ENCODE peak calls at places on chromosomes 5 and 9, in eight cellular contexts. T, D, X, F, P, Z, W and V are unnamed samples.
A peak's percentile ranks its signal among the peaks of the same experiment; 100 is the strongest.

GRCh38 chr5:55865831-55866230 is 14.7 kb downstream of the IL31RA start:
- DNase-seq in F (peak; percentile 5), X (no peak), D (peak; percentile 48), P (no peak), W (peak; percentile 11), T (no peak), Z (peak; percentile 10), V (no peak)

GRCh38 chr5:180439911-180440769 is 54.0 kb upstream of the CNOT6 start:
- DNase-seq in Z (peak; percentile 51), X (no peak), D (no peak), P (no peak), F (peak; percentile 80), W (no peak), T (no peak), V (no peak)

GRCh38 chr9:34463098-34463900 is 4.7 kb downstream of the DNAI1 start:
- DNase-seq in Z (no peak), X (peak; percentile 37), D (peak; percentile 93), F (no peak), W (no peak), P (peak; percentile 83), T (no peak), V (no peak)

GRCh38 chr9:105142406-105143092 is 101.9 kb upstream of the SLC44A1 start:
- DNase-seq in T (no peak), Z (no peak), F (no peak), W (no peak), D (peak; percentile 81), X (no peak), P (no peak), V (no peak)

GRCh38 chr9:124708633-124709032 is 62.5 kb downstream of the NR6A1 start:
- DNase-seq in D (peak; percentile 64), X (no peak), Z (peak; percentile 23), T (no peak), W (peak; percentile 20), P (peak; percentile 83), F (no peak), V (no peak)

GRCh38 chr9:91786132-91786896 is 163.7 kb downstream of the ROR2 start:
- DNase-seq in D (no peak), F (no peak), X (no peak), W (no peak), Z (no peak), T (no peak), P (no peak), V (no peak)

GRCh38 chr5:14258840-14259239 is 115.7 kb downstream of the TRIO start:
- DNase-seq in P (no peak), D (no peak), W (no peak), F (peak; percentile 89), X (no peak), T (no peak), Z (peak; percentile 72), V (no peak)

GRCh38 chr9:36576866-36577265 is 4.2 kb downstream of the MELK start:
- DNase-seq in Z (no peak), P (no peak), X (no peak), D (peak; percentile 33), T (no peak), W (no peak), F (no peak), V (no peak)

GRCh38 chr9:104269374-104269773 is 175.3 kb downstream of the SMC2 start:
- DNase-seq in F (no peak), Z (no peak), X (no peak), W (no peak), P (no peak), D (no peak), T (no peak), V (no peak)

GRCh38 chr9:95363051-95363841 is 45.7 kb upstream of the FANCC start:
- DNase-seq in F (peak; percentile 17), D (no peak), Z (no peak), X (no peak), W (peak; percentile 28), P (no peak), T (no peak), V (no peak)

GRCh38 chr5:172133359-172134029 is 54.5 kb downstream of the STK10 start:
- DNase-seq in F (no peak), X (no peak), D (peak; percentile 99), T (no peak), Z (no peak), W (no peak), P (peak; percentile 43), V (no peak)

GRCh38 chr5:107809201-107810034 is 138.7 kb upstream of the EFNA5 start:
- DNase-seq in X (no peak), T (no peak), F (peak; percentile 26), P (no peak), Z (peak; percentile 50), W (no peak), D (peak; percentile 46), V (no peak)

GRCh38 chr5:83718195-83718825 is 2.3 kb downstream of the HAPLN1 start:
- DNase-seq in Z (peak; percentile 82), T (peak; percentile 66), P (peak; percentile 72), X (peak; percentile 59), W (peak; percentile 85), D (peak; percentile 83), F (peak; percentile 90), V (peak; percentile 69)

GRCh38 chr5:122292357-122292756 is 19.7 kb upstream of the SNCAIP start:
- DNase-seq in W (no peak), T (no peak), Z (no peak), D (no peak), X (no peak), P (no peak), F (no peak), V (no peak)

GRCh38 chr9:118786877-118787276 is 582.4 kb downstream of the BRINP1 start:
- DNase-seq in X (no peak), D (no peak), T (no peak), F (no peak), W (no peak), Z (no peak), P (no peak), V (no peak)

GRCh38 chr5:133245191-133246052 is 193.6 kb downstream of the HSPA4 start:
- DNase-seq in W (peak; percentile 44), X (peak; percentile 93), F (no peak), Z (no peak), T (no peak), D (peak; percentile 93), P (peak; percentile 94), V (no peak)

GRCh38 chr9:131666779-131667178 is 73.1 kb downstream of the RAPGEF1 start:
- DNase-seq in W (no peak), Z (no peak), T (no peak), D (no peak), F (no peak), X (no peak), P (no peak), V (no peak)

GRCh38 chr5:23208959-23209431 is 298.4 kb upstream of the PRDM9 start:
- DNase-seq in F (peak; percentile 93), T (peak; percentile 42), X (no peak), D (peak; percentile 54), Z (peak; percentile 86), W (peak; percentile 86), P (peak; percentile 91), V (peak; percentile 74)

GRCh38 chr9:34591911-34592866 is 2.7 kb upstream of the CNTFR start:
- DNase-seq in F (no peak), X (no peak), W (no peak), P (no peak), Z (no peak), T (no peak), D (no peak), V (no peak)

GRCh38 chr5:6154216-6154615 is 224.1 kb downstream of the MED10 start:
- DNase-seq in P (no peak), T (no peak), W (no peak), D (no peak), X (no peak), F (no peak), Z (no peak), V (no peak)

GRCh38 chr5:140051950-140052349 is 8.9 kb upstream of the NRG2 start:
- DNase-seq in T (no peak), F (no peak), W (no peak), Z (no peak), D (no peak), P (no peak), X (no peak), V (no peak)

GRCh38 chr9:113709721-113710120 is 166.4 kb upstream of the ZNF618 start:
- DNase-seq in Z (no peak), F (no peak), W (no peak), X (no peak), D (no peak), P (no peak), T (no peak), V (no peak)

GRCh38 chr9:113711251-113711650 is 164.9 kb upstream of the ZNF618 start:
- DNase-seq in X (no peak), Z (no peak), P (no peak), T (no peak), D (no peak), W (no peak), F (no peak), V (no peak)

GRCh38 chr9:113712053-113712452 is 164.1 kb upstream of the ZNF618 start:
- DNase-seq in P (peak; percentile 33), W (peak; percentile 35), F (no peak), T (no peak), D (peak; percentile 18), X (no peak), Z (no peak), V (no peak)

GRCh38 chr9:113707953-113708695 is 168.0 kb upstream of the ZNF618 start:
- DNase-seq in T (no peak), Z (no peak), F (no peak), W (no peak), D (no peak), X (no peak), P (peak; percentile 2), V (no peak)

GRCh38 chr9:113708821-113709713 is 167.0 kb upstream of the ZNF618 start:
- DNase-seq in F (peak; percentile 52), P (no peak), X (no peak), T (no peak), D (no peak), W (no peak), Z (no peak), V (no peak)
- TF ChIP-seq EZH2phosphoT487 in F (no peak), P (no peak), X (no peak), T (no peak), D (no peak), W (no peak), Z (no peak), V (no peak)

DNA sequence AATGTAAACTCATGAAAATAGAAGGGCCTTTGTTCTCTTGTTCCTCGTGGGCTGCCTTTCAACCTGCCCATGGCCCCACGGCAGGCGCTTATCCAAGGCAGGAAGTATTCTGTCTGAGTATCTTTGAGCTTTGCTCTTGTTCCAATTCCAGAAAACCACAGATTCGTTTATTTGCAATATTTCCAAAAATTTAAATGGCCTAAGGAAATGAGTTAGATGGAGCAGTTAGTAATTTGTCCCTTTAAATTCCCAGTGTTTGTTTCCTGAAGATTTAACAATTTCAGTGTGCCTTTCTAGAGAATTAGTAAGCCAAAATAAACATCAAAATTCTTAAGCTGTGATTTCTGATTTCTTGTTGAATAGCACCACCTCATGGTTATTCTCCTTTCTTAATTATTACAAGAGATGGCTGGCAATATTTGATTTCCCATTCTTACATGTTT is 299.4 kb upstream of the RASA1 start:
- DNase-seq in T (peak; percentile 13), X (peak; percentile 54), P (peak; percentile 94), D (peak; percentile 71), W (peak; percentile 51), Z (peak; percentile 17), F (peak; percentile 72), V (peak; percentile 50)
- TF ChIP-seq EZH2phosphoT487 in T (no peak), X (no peak), P (no peak), D (no peak), W (no peak), Z (no peak), F (no peak), V (no peak)

GRCh38 chr5:113179156-113179555 is 202.6 kb downstream of the DCP2 start:
- DNase-seq in X (no peak), W (no peak), T (no peak), Z (no peak), P (no peak), F (no peak), D (no peak), V (no peak)
- TF ChIP-seq EZH2phosphoT487 in X (no peak), W (no peak), T (no peak), Z (no peak), P (no peak), F (no peak), D (no peak), V (no peak)

GRCh38 chr5:77876862-77877502 is 100.8 kb upstream of the TBCA start:
- DNase-seq in F (no peak), T (no peak), D (no peak), P (no peak), X (no peak), Z (no peak), W (no peak), V (no peak)
- TF ChIP-seq EZH2phosphoT487 in F (no peak), T (no peak), D (no peak), P (no peak), X (no peak), Z (no peak), W (no peak), V (no peak)